ENCODE peak calls at places on chromosomes 13 and 19, in six cellular contexts. P is tibial artery, O is WERI-Rb-1, Z is fibroblast of lung, A is colonic mucosa, H is suprapubic skin. W is an unnamed sample. For H3K36me3, the result is how much of the 10 kb centered on the place peaks cover.

GRCh38 chr13:23752111-23753001 is 136.8 kb downstream of the MIPEP start:
- DNase-seq in P (no peak), O (peak), Z (no peak), A (no peak), H (no peak), W (no peak)

GRCh38 chr19:27746691-27747380 is 1466.1 kb downstream of the UQCRFS1 start:
- DNase-seq in P (peak), O (peak), Z (peak), A (peak), H (peak), W (peak)

GRCh38 chr13:43132228-43132627 is 108.8 kb downstream of the DNAJC15 start:
- DNase-seq in P (no peak), O (peak), Z (peak), A (peak), H (no peak), W (peak)

GRCh38 chr13:67023088-67023893 is 206.8 kb downstream of the PCDH9 start:
- DNase-seq in P (no peak), O (no peak), Z (peak), A (no peak), H (no peak), W (peak)

GRCh38 chr13:112754281-112755025 is 64.6 kb downstream of the ATP11A start:
- DNase-seq in P (no peak), O (no peak), Z (no peak), A (no peak), H (no peak), W (no peak)

GRCh38 chr19:3387645-3388589 is 21.5 kb downstream of the NFIC start:
- DNase-seq in P (peak), O (no peak), Z (peak), A (peak), H (peak), W (no peak)

GRCh38 chr19:41753936-41754529 is 1.3 kb upstream of the CEACAM6 start:
- DNase-seq in P (peak), O (peak), Z (peak), A (peak), H (no peak), W (peak)

GRCh38 chr19:16371540-16371986 is 46.9 kb downstream of the KLF2 start:
- DNase-seq in P (no peak), O (no peak), Z (no peak), A (peak), H (no peak), W (no peak)

GRCh38 chr13:45464141-45464686 is 525 bp upstream of the COG3 start:
- DNase-seq in P (no peak), O (no peak), Z (no peak), A (peak), H (no peak), W (no peak)

GRCh38 chr13:72645521-72645920 is 81.9 kb downstream of the MZT1 start:
- DNase-seq in P (no peak), O (no peak), Z (no peak), A (no peak), H (no peak), W (no peak)

GRCh38 chr19:21434967-21435544 is 38.1 kb downstream of the ZNF493 start:
- DNase-seq in P (no peak), O (no peak), Z (no peak), A (no peak), H (no peak), W (no peak)

GRCh38 chr19:37905936-37906867 is at the start of gene WDR87:
- DNase-seq in P (no peak), O (peak), Z (peak), A (peak), H (peak), W (no peak)

GRCh38 chr13:70856706-70857105 is 748.5 kb upstream of the KLHL1 start:
- DNase-seq in P (no peak), O (no peak), Z (no peak), A (peak), H (no peak), W (no peak)

GRCh38 chr13:27053902-27054595 is 117.6 kb downstream of the USP12 start:
- DNase-seq in P (no peak), O (no peak), Z (peak), A (no peak), H (no peak), W (peak)

GRCh38 chr19:5719274-5719960 is 529 bp downstream of the LONP1 start:
- DNase-seq in P (no peak), O (peak), Z (peak), A (no peak), H (no peak), W (no peak)

GRCh38 chr19:13850910-13851753 is 25.8 kb upstream of the NANOS3 start:
- DNase-seq in P (peak), O (no peak), Z (peak), A (peak), H (peak), W (peak)

GRCh38 chr19:1046117-1046626 is 6.3 kb downstream of the ABCA7 start:
- DNase-seq in P (no peak), O (no peak), Z (no peak), A (no peak), H (no peak), W (no peak)

GRCh38 chr19:32789429-32789828 is 69.9 kb downstream of the TDRD12 start:
- DNase-seq in P (no peak), O (no peak), Z (no peak), A (no peak), H (no peak), W (no peak)

GRCh38 chr19:43555185-43555770 is 20.0 kb downstream of the XRCC1 start:
- DNase-seq in P (peak), O (peak), Z (peak), A (peak), H (no peak), W (peak)

GRCh38 chr19:677201-677600 is 1.0 kb downstream of the FSTL3 start:
- DNase-seq in P (peak), O (no peak), Z (peak), A (peak), H (peak), W (peak)

GRCh38 chr19:33273881-33274662 is 28.3 kb downstream of the CEBPA start:
- DNase-seq in P (peak), O (no peak), Z (peak), A (peak), H (no peak), W (peak)

GRCh38 chr19:33771308-33772101 is 25.2 kb upstream of the KCTD15 start:
- DNase-seq in P (peak), O (peak), Z (peak), A (peak), H (no peak), W (peak)

GRCh38 chr13:73677041-73677589 is 457.1 kb downstream of the KLF12 start:
- DNase-seq in P (no peak), O (no peak), Z (peak), A (peak), H (no peak), W (peak)

GRCh38 chr13:95494082-95494681 is 58.3 kb upstream of the CLDN10 start:
- DNase-seq in P (no peak), O (no peak), Z (peak), A (peak), H (no peak), W (peak)

GRCh38 chr13:81172603-81173002 is 831.7 kb upstream of the SPRY2 start:
- DNase-seq in P (no peak), O (no peak), Z (no peak), A (no peak), H (no peak), W (no peak)

GRCh38 chr13:81171065-81171647 is 830.2 kb upstream of the SPRY2 start:
- DNase-seq in P (no peak), O (no peak), Z (peak), A (no peak), H (no peak), W (no peak)
- TF ChIP-seq CTCF in P (no peak), O (no peak), Z (peak), A (peak), H (no peak), W (peak)

GRCh38 chr19:52679598-52679997 is 41.4 kb upstream of the ZNF83 start:
- DNase-seq in P (no peak), O (no peak), Z (no peak), A (no peak), H (no peak), W (no peak)
- H3K36me3 ChIP-seq in P (under half), O (half or more), Z (under half), A (under half), H (under half), W (under half)

GRCh38 chr13:46631184-46631542 is 78.2 kb downstream of the LRCH1 start:
- DNase-seq in P (no peak), O (no peak), Z (no peak), A (no peak), H (no peak), W (no peak)
- H3K27ac ChIP-seq in P (no peak), O (peak), Z (no peak), A (no peak), H (no peak), W (no peak)

GRCh38 chr19:45528149-45528743 is 21.0 kb downstream of the VASP start:
- DNase-seq in P (no peak), O (peak), Z (peak), A (no peak), H (no peak), W (no peak)

GRCh38 chr19:45531349-45531748 is 24.1 kb downstream of the VASP start:
- DNase-seq in P (no peak), O (no peak), Z (no peak), A (no peak), H (no peak), W (no peak)

GRCh38 chr19:45527731-45528130 is 20.5 kb downstream of the VASP start:
- DNase-seq in P (no peak), O (no peak), Z (no peak), A (no peak), H (no peak), W (no peak)

GRCh38 chr19:45526971-45527370 is 19.7 kb downstream of the VASP start:
- DNase-seq in P (no peak), O (no peak), Z (no peak), A (no peak), H (no peak), W (no peak)

GRCh38 chr19:45528744-45529453 is 21.6 kb downstream of the VASP start:
- DNase-seq in P (no peak), O (no peak), Z (peak), A (peak), H (no peak), W (no peak)
- TF ChIP-seq CTCF in P (no peak), O (no peak), Z (no peak), A (no peak), H (no peak), W (no peak)